ENCODE peak calls at places on chromosome 19, in four cellular contexts. O, M, N and Q are unnamed samples.

GRCh38 chr19:45340899-45341453 is 426 bp downstream of the KLC3 start:
- DNase-seq in M (no peak), N (no peak), O (no peak), Q (no peak)

GRCh38 chr19:11587973-11588631 is 9.2 kb upstream of the ZNF627 start:
- DNase-seq in N (no peak), O (no peak), M (no peak), Q (no peak)

GRCh38 chr19:49911381-49912145 is 14.9 kb upstream of the IL4I1 start:
- DNase-seq in O (no peak), M (peak; percentile 16), N (no peak), Q (no peak)

GRCh38 chr19:3107658-3108057 is 13.5 kb downstream of the GNA11 start:
- DNase-seq in O (no peak), M (no peak), N (no peak), Q (no peak)

GRCh38 chr19:17841810-17842662 is 5.7 kb downstream of the JAK3 start:
- DNase-seq in O (peak; percentile 95), M (no peak), N (peak; percentile 81), Q (no peak)

GRCh38 chr19:42560731-42561130 is 32.5 kb upstream of the CEACAM1 start:
- DNase-seq in N (no peak), M (no peak), O (no peak), Q (no peak)

GRCh38 chr19:18110833-18111232 is 13.3 kb downstream of the MAST3 start:
- DNase-seq in M (no peak), O (no peak), N (peak; percentile 74), Q (no peak)

GRCh38 chr19:4144666-4145261 is 8.7 kb upstream of the CREB3L3 start:
- DNase-seq in O (peak; percentile 70), M (no peak), N (peak; percentile 72), Q (no peak)

GRCh38 chr19:16584825-16585801 is 12.9 kb upstream of the SLC35E1 start:
- DNase-seq in O (no peak), M (no peak), N (peak; percentile 57), Q (no peak)

GRCh38 chr19:3178973-3179738 is 587 bp downstream of the S1PR4 start:
- DNase-seq in N (no peak), O (no peak), M (no peak), Q (peak; percentile 88)

GRCh38 chr19:33062902-33063301 is 1.8 kb downstream of the RHPN2 start:
- DNase-seq in O (no peak), M (no peak), N (no peak), Q (no peak)

GRCh38 chr19:1289395-1290244 is 3.9 kb downstream of the EFNA2 start:
- DNase-seq in O (no peak), N (peak; percentile 51), M (no peak), Q (no peak)

GRCh38 chr19:15429825-15430467 is 11.2 kb upstream of the AKAP8L start:
- DNase-seq in M (no peak), N (no peak), O (no peak), Q (no peak)

GRCh38 chr19:3049089-3049488 is 13.2 kb downstream of the TLE5 start:
- DNase-seq in O (no peak), M (no peak), N (no peak), Q (no peak)

GRCh38 chr19:44774614-44775013 is 3.1 kb upstream of the CBLC start:
- DNase-seq in O (no peak), M (no peak), N (no peak), Q (no peak)

GRCh38 chr19:55549500-55550320 is 4.4 kb upstream of the SBK3 start:
- DNase-seq in O (peak; percentile 78), N (no peak), M (no peak), Q (no peak)

GRCh38 chr19:18109731-18110671 is 12.4 kb downstream of the MAST3 start:
- DNase-seq in M (no peak), N (peak; percentile 84), O (peak; percentile 55), Q (no peak)

GRCh38 chr19:44345969-44346368 is 10.5 kb downstream of the ZNF112 start:
- DNase-seq in M (no peak), N (no peak), O (no peak), Q (no peak)

GRCh38 chr19:10961763-10962536 is 1.1 kb downstream of the SMARCA4 start:
- DNase-seq in N (no peak), M (no peak), O (no peak), Q (no peak)

GRCh38 chr19:7657047-7657779 is 11.6 kb upstream of the RETN start:
- DNase-seq in N (no peak), O (no peak), M (peak; percentile 34), Q (no peak)

GRCh38 chr19:42121666-42122069 is 10.6 kb downstream of the POU2F2 start:
- DNase-seq in M (peak; percentile 80), O (peak; percentile 88), N (peak; percentile 85), Q (no peak)

GRCh38 chr19:44846455-44847143 is 502 bp downstream of the NECTIN2 start:
- DNase-seq in N (peak; percentile 68), M (no peak), O (peak; percentile 13), Q (no peak)

GRCh38 chr19:17248011-17248776 is 2.5 kb upstream of the NR2F6 start:
- DNase-seq in O (no peak), M (no peak), N (peak; percentile 85), Q (no peak)

GRCh38 chr19:39341122-39341719 is 1.0 kb upstream of the SAMD4B start:
- DNase-seq in N (peak; percentile 64), O (no peak), M (peak; percentile 42), Q (no peak)

GRCh38 chr19:1754651-1755466 is 1.6 kb downstream of the ONECUT3 start:
- DNase-seq in N (no peak), O (no peak), M (no peak), Q (no peak)